ENCODE peak calls at places on chromosomes 12 and 14, in five cellular contexts. U, T, G, M and V are unnamed samples.

GRCh38 chr12:121942145-121942718 is 23.8 kb downstream of the CFAP251 start:
- DNase-seq in U (no peak), T (no peak), G (peak), M (no peak), V (no peak)

GRCh38 chr14:46999661-47000060 is 348.1 kb upstream of the RPL10L start:
- DNase-seq in U (no peak), T (no peak), G (no peak), M (no peak), V (no peak)

GRCh38 chr12:131003676-131004075 is 50.0 kb downstream of the ADGRD1 start:
- DNase-seq in U (no peak), T (no peak), G (no peak), M (no peak), V (no peak)

GRCh38 chr14:51460051-51460450 is 191.7 kb upstream of the FRMD6 start:
- DNase-seq in U (no peak), T (no peak), G (no peak), M (peak), V (no peak)

GRCh38 chr12:85920324-85920947 is 46.3 kb downstream of the NTS start:
- DNase-seq in U (no peak), T (no peak), G (peak), M (peak), V (no peak)

GRCh38 chr12:1875608-1876007 is 42.8 kb downstream of the CACNA2D4 start:
- DNase-seq in U (no peak), T (no peak), G (no peak), M (no peak), V (no peak)

GRCh38 chr12:118361889-118362288 is 10.8 kb downstream of the TAOK3 start:
- DNase-seq in U (no peak), T (no peak), G (no peak), M (no peak), V (no peak)

GRCh38 chr12:113152835-113153814 is 3.6 kb downstream of the CFAP73 start:
- DNase-seq in U (peak), T (peak), G (peak), M (peak), V (peak)